ENCODE peak calls at places on chromosomes 5 and 9, in nine cellular contexts. One of them, this sample, is unnamed. For H3K4me1, the result is how much of the 10 kb centered on the place peaks cover.

GRCh38 chr9:130535818-130536521 is 43.4 kb upstream of the FUBP3 start:
- DNase-seq in A549: no peak
- DNase-seq in NT2/D1: no peak
- DNase-seq in fibroblast of lung: peak
- DNase-seq in GM23338: peak
- DNase-seq in stomach: no peak
- DNase-seq in body of pancreas: no peak
- DNase-seq in lower lobe of right lung: no peak
- DNase-seq in CD8-positive, alpha-beta memory T cell: no peak
- DNase-seq in this sample: no peak

GRCh38 chr9:22040760-22041159 is 31.7 kb upstream of the CDKN2B start:
- DNase-seq in A549: no peak
- DNase-seq in NT2/D1: no peak
- DNase-seq in fibroblast of lung: peak
- DNase-seq in GM23338: no peak
- DNase-seq in stomach: no peak
- DNase-seq in body of pancreas: no peak
- DNase-seq in lower lobe of right lung: no peak
- DNase-seq in CD8-positive, alpha-beta memory T cell: no peak
- DNase-seq in this sample: no peak

GRCh38 chr5:13250450-13251291 is 693.8 kb downstream of the DNAH5 start:
- DNase-seq in A549: peak
- DNase-seq in NT2/D1: no peak
- DNase-seq in fibroblast of lung: no peak
- DNase-seq in GM23338: peak
- DNase-seq in stomach: no peak
- DNase-seq in body of pancreas: no peak
- DNase-seq in lower lobe of right lung: no peak
- DNase-seq in CD8-positive, alpha-beta memory T cell: no peak
- DNase-seq in this sample: peak

GRCh38 chr9:26394025-26394424 is 498.6 kb downstream of the CAAP1 start:
- DNase-seq in A549: no peak
- DNase-seq in NT2/D1: no peak
- DNase-seq in fibroblast of lung: no peak
- DNase-seq in GM23338: no peak
- DNase-seq in stomach: no peak
- DNase-seq in body of pancreas: no peak
- DNase-seq in lower lobe of right lung: no peak
- DNase-seq in CD8-positive, alpha-beta memory T cell: no peak
- DNase-seq in this sample: no peak

GRCh38 chr5:370959-371810 is 49.7 kb downstream of the AHRR start:
- DNase-seq in A549: no peak
- DNase-seq in NT2/D1: no peak
- DNase-seq in fibroblast of lung: no peak
- DNase-seq in GM23338: no peak
- DNase-seq in stomach: peak
- DNase-seq in body of pancreas: no peak
- DNase-seq in lower lobe of right lung: peak
- DNase-seq in CD8-positive, alpha-beta memory T cell: no peak
- DNase-seq in this sample: no peak

GRCh38 chr5:178386532-178386931 is 153.9 kb upstream of the PHYKPL start:
- DNase-seq in A549: no peak
- DNase-seq in NT2/D1: no peak
- DNase-seq in fibroblast of lung: no peak
- DNase-seq in GM23338: no peak
- DNase-seq in stomach: no peak
- DNase-seq in body of pancreas: no peak
- DNase-seq in lower lobe of right lung: peak
- DNase-seq in CD8-positive, alpha-beta memory T cell: no peak
- DNase-seq in this sample: no peak

GRCh38 chr9:34084562-34084961 is 35.9 kb upstream of the UBAP2 start:
- DNase-seq in A549: no peak
- DNase-seq in NT2/D1: no peak
- DNase-seq in fibroblast of lung: no peak
- DNase-seq in GM23338: no peak
- DNase-seq in stomach: no peak
- DNase-seq in body of pancreas: peak
- DNase-seq in lower lobe of right lung: no peak
- DNase-seq in CD8-positive, alpha-beta memory T cell: no peak
- DNase-seq in this sample: no peak

GRCh38 chr9:37550781-37551180 is 25.4 kb downstream of the FBXO10 start:
- DNase-seq in A549: no peak
- DNase-seq in NT2/D1: no peak
- DNase-seq in fibroblast of lung: peak
- DNase-seq in GM23338: no peak
- DNase-seq in stomach: no peak
- DNase-seq in body of pancreas: no peak
- DNase-seq in lower lobe of right lung: no peak
- DNase-seq in CD8-positive, alpha-beta memory T cell: no peak
- DNase-seq in this sample: no peak

GRCh38 chr5:173334808-173335207 is 6.6 kb upstream of the STC2 start:
- DNase-seq in A549: no peak
- DNase-seq in NT2/D1: no peak
- DNase-seq in fibroblast of lung: peak
- DNase-seq in GM23338: no peak
- DNase-seq in stomach: no peak
- DNase-seq in body of pancreas: no peak
- DNase-seq in lower lobe of right lung: no peak
- DNase-seq in CD8-positive, alpha-beta memory T cell: no peak
- DNase-seq in this sample: no peak

GRCh38 chr5:145797336-145797735 is 37.8 kb downstream of the PRELID2 start:
- DNase-seq in A549: no peak
- DNase-seq in NT2/D1: no peak
- DNase-seq in fibroblast of lung: peak
- DNase-seq in GM23338: peak
- DNase-seq in stomach: no peak
- DNase-seq in body of pancreas: no peak
- DNase-seq in lower lobe of right lung: no peak
- DNase-seq in CD8-positive, alpha-beta memory T cell: no peak
- DNase-seq in this sample: no peak

GRCh38 chr5:32326216-32326772 is 13.6 kb upstream of the MTMR12 start:
- DNase-seq in A549: no peak
- DNase-seq in NT2/D1: no peak
- DNase-seq in fibroblast of lung: peak
- DNase-seq in GM23338: no peak
- DNase-seq in stomach: no peak
- DNase-seq in body of pancreas: no peak
- DNase-seq in lower lobe of right lung: no peak
- DNase-seq in CD8-positive, alpha-beta memory T cell: no peak
- DNase-seq in this sample: no peak
- H3K4me1 ChIP-seq in A549: under half
- H3K4me1 ChIP-seq in NT2/D1: under half
- H3K4me1 ChIP-seq in fibroblast of lung: under half
- H3K4me1 ChIP-seq in GM23338: under half
- H3K4me1 ChIP-seq in stomach: under half
- H3K4me1 ChIP-seq in body of pancreas: under half
- H3K4me1 ChIP-seq in lower lobe of right lung: under half
- H3K4me1 ChIP-seq in CD8-positive, alpha-beta memory T cell: under half
- H3K4me1 ChIP-seq in this sample: under half

GRCh38 chr9:136994180-136994884 is 2.0 kb downstream of the CLIC3 start:
- DNase-seq in A549: no peak
- DNase-seq in NT2/D1: no peak
- DNase-seq in fibroblast of lung: no peak
- DNase-seq in GM23338: peak
- DNase-seq in stomach: no peak
- DNase-seq in body of pancreas: no peak
- DNase-seq in lower lobe of right lung: no peak
- DNase-seq in CD8-positive, alpha-beta memory T cell: no peak
- DNase-seq in this sample: no peak
- H3K4me1 ChIP-seq in A549: half or more
- H3K4me1 ChIP-seq in NT2/D1: under half
- H3K4me1 ChIP-seq in fibroblast of lung: under half
- H3K4me1 ChIP-seq in GM23338: under half
- H3K4me1 ChIP-seq in stomach: under half
- H3K4me1 ChIP-seq in body of pancreas: under half
- H3K4me1 ChIP-seq in lower lobe of right lung: half or more
- H3K4me1 ChIP-seq in CD8-positive, alpha-beta memory T cell: under half
- H3K4me1 ChIP-seq in this sample: under half

DNA sequence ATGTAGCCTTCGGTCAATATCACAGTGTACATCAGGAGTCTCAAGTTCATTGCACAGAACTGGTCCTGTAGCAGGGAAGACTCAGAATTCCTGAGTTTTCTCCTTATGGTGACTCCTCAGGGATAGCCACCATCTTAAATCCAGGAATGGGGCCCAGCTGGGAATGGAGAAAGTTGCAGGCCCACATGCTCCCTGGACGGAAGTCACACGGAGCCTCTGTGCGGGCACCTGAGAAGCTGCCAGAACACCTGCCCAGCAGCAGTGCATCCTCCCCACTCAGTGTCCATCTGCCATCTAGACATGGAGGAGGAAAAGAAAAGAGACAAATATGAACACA is 133.9 kb downstream of the SUSD1 start:
- DNase-seq in A549: no peak
- DNase-seq in NT2/D1: no peak
- DNase-seq in fibroblast of lung: no peak
- DNase-seq in GM23338: no peak
- DNase-seq in stomach: no peak
- DNase-seq in body of pancreas: no peak
- DNase-seq in lower lobe of right lung: no peak
- DNase-seq in CD8-positive, alpha-beta memory T cell: no peak
- DNase-seq in this sample: no peak
- H3K4me1 ChIP-seq in A549: half or more
- H3K4me1 ChIP-seq in NT2/D1: under half
- H3K4me1 ChIP-seq in fibroblast of lung: under half
- H3K4me1 ChIP-seq in GM23338: under half
- H3K4me1 ChIP-seq in stomach: under half
- H3K4me1 ChIP-seq in body of pancreas: under half
- H3K4me1 ChIP-seq in lower lobe of right lung: under half
- H3K4me1 ChIP-seq in CD8-positive, alpha-beta memory T cell: under half
- H3K4me1 ChIP-seq in this sample: under half

GRCh38 chr5:82330506-82330905 is 52.4 kb upstream of the RPS23 start:
- DNase-seq in A549: no peak
- DNase-seq in NT2/D1: no peak
- DNase-seq in fibroblast of lung: no peak
- DNase-seq in GM23338: no peak
- DNase-seq in stomach: no peak
- DNase-seq in body of pancreas: no peak
- DNase-seq in lower lobe of right lung: no peak
- DNase-seq in CD8-positive, alpha-beta memory T cell: no peak
- DNase-seq in this sample: no peak
- H3K4me1 ChIP-seq in A549: under half
- H3K4me1 ChIP-seq in NT2/D1: under half
- H3K4me1 ChIP-seq in fibroblast of lung: under half
- H3K4me1 ChIP-seq in GM23338: under half
- H3K4me1 ChIP-seq in stomach: under half
- H3K4me1 ChIP-seq in body of pancreas: under half
- H3K4me1 ChIP-seq in lower lobe of right lung: under half
- H3K4me1 ChIP-seq in CD8-positive, alpha-beta memory T cell: under half
- H3K4me1 ChIP-seq in this sample: under half

DNA sequence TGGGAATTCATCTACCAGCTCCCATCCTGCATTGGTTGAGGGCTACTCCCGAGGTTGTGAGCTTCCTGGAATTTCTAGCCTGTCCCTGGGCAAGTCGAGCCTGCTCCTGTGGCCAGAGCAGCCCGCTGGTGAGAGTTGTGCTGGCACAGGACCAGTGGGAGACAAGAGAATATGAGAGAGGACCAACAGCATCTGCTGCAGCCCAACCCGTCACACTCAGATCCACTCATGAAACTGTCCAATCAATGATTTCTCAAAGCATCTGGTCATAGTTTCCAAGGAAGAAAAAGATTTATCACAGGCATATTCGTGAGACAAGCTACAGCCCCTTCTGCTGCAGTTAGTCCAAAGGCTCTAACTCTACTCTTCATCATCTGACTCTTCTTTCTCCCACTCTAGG is 64.4 kb upstream of the RAI14 start:
- DNase-seq in A549: no peak
- DNase-seq in NT2/D1: no peak
- DNase-seq in fibroblast of lung: no peak
- DNase-seq in GM23338: no peak
- DNase-seq in stomach: no peak
- DNase-seq in body of pancreas: no peak
- DNase-seq in lower lobe of right lung: no peak
- DNase-seq in CD8-positive, alpha-beta memory T cell: no peak
- DNase-seq in this sample: no peak
- H3K4me1 ChIP-seq in A549: under half
- H3K4me1 ChIP-seq in NT2/D1: under half
- H3K4me1 ChIP-seq in fibroblast of lung: under half
- H3K4me1 ChIP-seq in GM23338: under half
- H3K4me1 ChIP-seq in stomach: under half
- H3K4me1 ChIP-seq in body of pancreas: under half
- H3K4me1 ChIP-seq in lower lobe of right lung: under half
- H3K4me1 ChIP-seq in CD8-positive, alpha-beta memory T cell: under half
- H3K4me1 ChIP-seq in this sample: under half

DNA sequence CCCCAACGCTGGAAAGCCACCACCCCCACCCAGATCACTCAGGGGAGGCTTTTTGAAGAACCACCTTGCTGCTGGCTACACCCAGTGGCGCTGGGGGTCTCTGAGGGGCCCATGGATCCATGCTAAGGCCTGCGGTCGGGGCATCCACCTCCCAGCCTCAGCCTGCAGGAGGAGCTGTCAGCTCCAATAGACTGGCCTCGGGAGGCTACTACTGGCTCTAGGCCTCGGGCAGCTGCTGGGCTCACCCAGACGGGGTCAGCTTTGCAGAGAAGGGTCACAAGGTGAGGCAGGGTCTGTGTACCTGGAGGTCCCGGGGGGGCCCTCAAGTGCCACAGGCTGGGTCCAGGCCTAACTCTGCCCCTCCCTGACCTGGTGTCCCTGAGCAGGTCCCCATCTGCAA is 193.7 kb downstream of the OLFM1 start:
- DNase-seq in A549: no peak
- DNase-seq in NT2/D1: no peak
- DNase-seq in fibroblast of lung: no peak
- DNase-seq in GM23338: peak
- DNase-seq in stomach: no peak
- DNase-seq in body of pancreas: no peak
- DNase-seq in lower lobe of right lung: no peak
- DNase-seq in CD8-positive, alpha-beta memory T cell: no peak
- DNase-seq in this sample: no peak
- H3K4me1 ChIP-seq in A549: under half
- H3K4me1 ChIP-seq in NT2/D1: under half
- H3K4me1 ChIP-seq in fibroblast of lung: under half
- H3K4me1 ChIP-seq in GM23338: under half
- H3K4me1 ChIP-seq in stomach: under half
- H3K4me1 ChIP-seq in body of pancreas: under half
- H3K4me1 ChIP-seq in lower lobe of right lung: under half
- H3K4me1 ChIP-seq in CD8-positive, alpha-beta memory T cell: under half
- H3K4me1 ChIP-seq in this sample: under half

This sample was measured in neuronal stem cell.